ENCODE peak calls at places on chromosomes 12 and 14, in ten cellular contexts. O is IMR-90, M is sigmoid colon, N is A549, J is testis, C is upper lobe of left lung, K is esophagus squamous epithelium, B is stomach, X is body of pancreas, D is ovary. I is an unnamed sample.

GRCh38 chr12:117472983-117473382 is 111.6 kb upstream of the NOS1 start:
- DNase-seq in O (no peak), M (no peak), N (peak; percentile 50), J (no peak), C (no peak), K (no peak), B (no peak), X (no peak), D (no peak), I (no peak)

GRCh38 chr12:124744273-124744640 is 119.4 kb downstream of the SCARB1 start:
- DNase-seq in O (no peak), M (no peak), N (no peak), J (no peak), C (no peak), K (no peak), B (no peak), X (no peak), D (no peak), I (no peak)

GRCh38 chr12:3288690-3289089 is 202.3 kb upstream of the PRMT8 start:
- DNase-seq in O (no peak), M (no peak), N (no peak), J (no peak), C (no peak), K (no peak), B (no peak), X (no peak), D (no peak), I (no peak)

GRCh38 chr12:6362383-6362782 is 13.0 kb downstream of the SCNN1A start:
- DNase-seq in O (no peak), M (no peak), N (peak; percentile 69), J (no peak), C (no peak), K (no peak), B (no peak), X (no peak), D (no peak), I (no peak)

GRCh38 chr12:39402922-39403321 is 40.0 kb downstream of the KIF21A start:
- DNase-seq in O (no peak), M (no peak), N (no peak), J (no peak), C (no peak), K (no peak), B (no peak), X (no peak), D (no peak), I (no peak)

GRCh38 chr14:89773644-89774316 is 180.8 kb downstream of the EFCAB11 start:
- DNase-seq in O (peak; percentile 47), M (no peak), N (peak; percentile 44), J (peak; percentile 59), C (peak; percentile 83), K (peak; percentile 6), B (peak; percentile 80), X (peak; percentile 48), D (no peak), I (no peak)

GRCh38 chr12:15592934-15593333 is 196.3 kb downstream of the EPS8 start:
- DNase-seq in O (no peak), M (no peak), N (peak; percentile 62), J (no peak), C (no peak), K (no peak), B (no peak), X (no peak), D (no peak), I (no peak)

GRCh38 chr12:23006413-23006812 is 381.4 kb downstream of the ETNK1 start:
- DNase-seq in O (no peak), M (no peak), N (no peak), J (no peak), C (no peak), K (no peak), B (no peak), X (no peak), D (no peak), I (no peak)

GRCh38 chr12:4220489-4220888 is 53.1 kb upstream of the CCND2 start:
- DNase-seq in O (no peak), M (no peak), N (no peak), J (no peak), C (no peak), K (no peak), B (no peak), X (no peak), D (no peak), I (no peak)

GRCh38 chr12:80504389-80505153 is 60.5 kb downstream of the PTPRQ start:
- DNase-seq in O (peak; percentile 17), M (no peak), N (no peak), J (no peak), C (no peak), K (no peak), B (no peak), X (no peak), D (no peak), I (no peak)

GRCh38 chr12:92533280-92533890 is 169.4 kb upstream of the PLEKHG7 start:
- DNase-seq in O (no peak), M (no peak), N (no peak), J (no peak), C (no peak), K (no peak), B (no peak), X (no peak), D (no peak), I (no peak)

GRCh38 chr12:16726879-16727278 is 120.9 kb upstream of the LMO3 start:
- DNase-seq in O (peak; percentile 16), M (no peak), N (no peak), J (peak; percentile 48), C (no peak), K (no peak), B (no peak), X (no peak), D (no peak), I (no peak)

GRCh38 chr14:31261523-31261858 is 53.9 kb upstream of the HECTD1 start:
- DNase-seq in O (no peak), M (no peak), N (no peak), J (no peak), C (no peak), K (no peak), B (no peak), X (no peak), D (no peak), I (no peak)

GRCh38 chr12:76871751-76872150 is 7.1 kb downstream of the CSRP2 start:
- DNase-seq in O (no peak), M (no peak), N (no peak), J (no peak), C (no peak), K (no peak), B (no peak), X (no peak), D (no peak), I (no peak)

DNA sequence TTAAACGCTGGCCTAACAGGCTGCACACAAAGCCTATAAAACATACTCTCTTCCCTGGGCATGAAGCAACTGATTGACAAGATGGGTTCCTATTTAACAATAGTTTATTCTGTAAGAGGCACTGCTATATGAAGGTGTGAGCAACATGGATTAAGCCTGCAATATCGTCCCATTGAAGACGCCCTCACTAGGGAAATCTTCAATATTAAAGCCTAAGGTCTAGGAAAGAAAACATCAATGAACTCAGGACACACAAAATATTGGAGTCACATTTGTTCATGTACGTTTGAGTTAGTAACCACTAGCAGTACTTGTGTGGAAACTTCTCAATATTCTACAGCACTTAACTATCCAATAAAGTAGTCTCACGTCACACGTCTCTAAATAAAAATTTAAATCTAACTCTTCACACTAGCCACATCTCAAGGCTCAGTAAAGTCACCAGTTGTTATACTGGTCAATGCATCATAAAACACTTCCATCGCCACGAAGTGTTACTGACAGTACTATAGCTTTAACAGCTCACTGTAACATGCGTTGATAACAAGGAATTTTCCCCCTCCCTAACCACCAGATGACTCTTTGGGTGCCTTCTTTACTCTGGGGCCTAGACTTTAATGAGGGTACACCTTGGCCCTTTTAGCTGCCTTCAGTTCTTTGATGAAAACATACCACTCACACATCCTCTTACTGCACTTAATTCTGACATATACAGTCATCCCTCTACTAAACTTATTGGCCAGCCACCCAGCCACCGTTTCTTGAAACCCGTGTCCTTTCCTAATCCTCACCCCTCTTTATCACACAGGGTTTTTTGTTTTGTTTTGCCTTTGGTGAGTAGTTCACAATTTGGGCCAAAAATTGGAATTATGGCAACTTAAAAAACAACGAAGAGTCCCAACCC is 50.1 kb upstream of the OR5AU1 start:
- DNase-seq in O (no peak), M (no peak), N (no peak), J (no peak), C (no peak), K (no peak), B (no peak), X (no peak), D (no peak), I (no peak)
- TF ChIP-seq POLR2A in O (no peak), M (no peak), N (no peak), J (no peak), C (no peak), K (no peak), B (no peak), X (no peak), D (no peak), I (no peak)

DNA sequence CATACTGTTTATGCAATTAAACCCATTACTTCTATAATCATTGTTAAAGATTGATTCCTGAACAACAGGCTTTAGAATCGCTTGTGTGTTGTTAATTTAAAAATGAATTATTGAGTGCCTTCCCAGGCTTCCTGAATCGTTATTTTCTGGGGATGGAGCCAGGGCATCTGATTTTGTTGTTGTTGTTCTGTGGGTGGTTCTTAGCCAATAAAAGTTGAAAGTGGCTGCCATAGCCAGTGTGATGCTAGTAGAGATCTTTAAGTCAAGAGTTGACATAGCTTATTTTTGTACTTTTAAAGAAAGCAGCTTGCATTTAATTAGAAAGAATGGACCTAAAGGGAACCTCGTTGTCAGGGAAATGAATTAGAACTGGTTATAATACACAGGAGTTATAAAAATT is 6.4 kb downstream of the GOLGA5 start:
- DNase-seq in O (no peak), M (no peak), N (no peak), J (no peak), C (no peak), K (no peak), B (no peak), X (no peak), D (no peak), I (no peak)
- H3K4me3 ChIP-seq in O (no peak overlapping the region), M (no peak overlapping the region), N (no peak overlapping the region), J (no peak overlapping the region), C (no peak overlapping the region), K (no peak overlapping the region), B (no peak overlapping the region), X (no peak overlapping the region), D (no peak overlapping the region), I (no peak overlapping the region)

DNA sequence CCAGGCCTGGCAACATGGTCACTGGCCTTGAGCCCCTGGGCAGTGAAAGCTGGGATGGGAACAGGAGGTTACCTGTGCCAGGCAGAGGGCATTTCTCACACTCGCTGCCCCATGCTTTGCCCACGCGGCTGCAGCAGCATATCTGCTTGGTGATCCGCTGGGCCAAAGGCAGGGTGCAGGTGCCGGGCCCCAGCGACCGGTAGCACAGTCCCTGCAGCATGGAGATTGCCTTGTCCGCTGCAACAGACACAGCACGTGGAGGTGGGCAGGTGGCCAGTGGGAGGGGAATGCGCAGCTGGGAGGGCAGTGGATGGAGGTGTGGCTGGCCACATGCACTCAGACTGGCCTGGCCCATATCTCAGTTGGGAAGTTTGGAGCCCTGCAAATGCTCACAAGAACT is 35.3 kb downstream of the ISCA2 start:
- DNase-seq in O (no peak), M (no peak), N (no peak), J (no peak), C (no peak), K (no peak), B (no peak), X (no peak), D (no peak), I (no peak)
- TF ChIP-seq POLR2A in O (no peak), M (no peak), N (no peak), J (no peak), C (no peak), K (no peak), B (no peak), X (no peak), D (no peak), I (no peak)

GRCh38 chr12:111766608-111767361 is at the start of gene ALDH2:
- DNase-seq in O (peak; percentile 43), M (peak; percentile 91), N (peak; percentile 57), J (peak; percentile 88), C (peak; percentile 88), K (no peak), B (peak; percentile 83), X (peak; percentile 80), D (peak; percentile 84), I (peak; percentile 82)
- H3K4me3 ChIP-seq in O (peak within 1 kb of the TSS; percentile 74), M (peak within 1 kb of the TSS; percentile 94), N (peak within 1 kb of the TSS; percentile 71), J (peak within 1 kb of the TSS; percentile 75), C (peak within 1 kb of the TSS; percentile 77), K (peak within 1 kb of the TSS; percentile 85), B (peak within 1 kb of the TSS; percentile 85), X (peak within 1 kb of the TSS; percentile 32), D (peak within 1 kb of the TSS; percentile 54), I (peak within 1 kb of the TSS; percentile 86)

I was measured in uterus.